ENCODE peak calls at places on chromosomes 6 and 20, in nine cellular contexts. X, H, A, S, O, V, Q, J and N are unnamed samples.

GRCh38 chr6:35385457-35386202 is 43.3 kb downstream of the PPARD start:
- DNase-seq in X (no peak), H (peak), A (no peak), S (no peak), O (no peak), V (peak), Q (peak), J (no peak), N (no peak)

GRCh38 chr6:40474937-40475336 is 112.2 kb downstream of the LRFN2 start:
- DNase-seq in X (no peak), H (no peak), A (no peak), S (no peak), O (no peak), V (no peak), Q (no peak), J (no peak), N (no peak)

GRCh38 chr6:70398783-70399730 is 14.3 kb upstream of the FAM135A start:
- DNase-seq in X (no peak), H (peak), A (no peak), S (peak), O (peak), V (no peak), Q (peak), J (peak), N (no peak)

GRCh38 chr6:105753184-105754097 is 332.7 kb upstream of the PRDM1 start:
- DNase-seq in X (no peak), H (peak), A (no peak), S (no peak), O (no peak), V (no peak), Q (peak), J (no peak), N (no peak)

GRCh38 chr20:47654370-47654769 is 130.9 kb downstream of the SULF2 start:
- DNase-seq in X (no peak), H (no peak), A (no peak), S (no peak), O (no peak), V (no peak), Q (no peak), J (no peak), N (no peak)

GRCh38 chr6:142316791-142317368 is 15.1 kb downstream of the ADGRG6 start:
- DNase-seq in X (no peak), H (no peak), A (no peak), S (no peak), O (no peak), V (no peak), Q (no peak), J (no peak), N (no peak)

GRCh38 chr20:14193885-14194284 is 143.5 kb downstream of the FLRT3 start:
- DNase-seq in X (no peak), H (no peak), A (no peak), S (no peak), O (no peak), V (no peak), Q (no peak), J (no peak), N (no peak)

GRCh38 chr6:53483423-53484353 is 61.2 kb downstream of the GCLC start:
- DNase-seq in X (peak), H (peak), A (no peak), S (no peak), O (no peak), V (no peak), Q (no peak), J (peak), N (peak)

GRCh38 chr6:121849477-121849876 is 414.0 kb downstream of the GJA1 start:
- DNase-seq in X (no peak), H (peak), A (peak), S (no peak), O (peak), V (peak), Q (peak), J (peak), N (peak)

GRCh38 chr6:89434954-89435353 is 2.0 kb downstream of the ANKRD6 start:
- DNase-seq in X (no peak), H (no peak), A (no peak), S (no peak), O (no peak), V (no peak), Q (no peak), J (no peak), N (no peak)

GRCh38 chr6:56959094-56959493 is 4.2 kb downstream of the BEND6 start:
- DNase-seq in X (no peak), H (no peak), A (no peak), S (no peak), O (no peak), V (no peak), Q (no peak), J (no peak), N (no peak)

GRCh38 chr20:44620030-44620429 is 31.5 kb downstream of the ADA start:
- DNase-seq in X (no peak), H (no peak), A (no peak), S (no peak), O (no peak), V (no peak), Q (no peak), J (no peak), N (no peak)

GRCh38 chr6:55069132-55069781 is 105.1 kb upstream of the HCRTR2 start:
- DNase-seq in X (no peak), H (peak), A (no peak), S (no peak), O (peak), V (no peak), Q (peak), J (peak), N (peak)

GRCh38 chr6:21384211-21384610 is 209.3 kb upstream of the SOX4 start:
- DNase-seq in X (no peak), H (no peak), A (no peak), S (no peak), O (no peak), V (no peak), Q (no peak), J (no peak), N (no peak)

GRCh38 chr6:2624177-2624576 is 126.5 kb downstream of the MYLK4 start:
- DNase-seq in X (no peak), H (no peak), A (no peak), S (no peak), O (no peak), V (no peak), Q (no peak), J (no peak), N (no peak)

GRCh38 chr6:131073577-131073976 is 10.5 kb upstream of the EPB41L2 start:
- DNase-seq in X (no peak), H (no peak), A (no peak), S (no peak), O (no peak), V (no peak), Q (no peak), J (no peak), N (peak)

GRCh38 chr6:161439093-161439492 is 165.2 kb upstream of the AGPAT4 start:
- DNase-seq in X (no peak), H (no peak), A (no peak), S (no peak), O (no peak), V (peak), Q (peak), J (peak), N (peak)

GRCh38 chr6:13413906-13414555 is 73.4 kb downstream of the GFOD1 start:
- DNase-seq in X (peak), H (no peak), A (no peak), S (no peak), O (no peak), V (no peak), Q (no peak), J (no peak), N (no peak)

GRCh38 chr20:33635341-33635740 is 26.8 kb upstream of the C20orf144 start:
- DNase-seq in X (no peak), H (no peak), A (no peak), S (no peak), O (no peak), V (no peak), Q (no peak), J (no peak), N (no peak)

GRCh38 chr6:80214436-80215022 is 108.1 kb downstream of the BCKDHB start:
- DNase-seq in X (no peak), H (peak), A (no peak), S (no peak), O (peak), V (peak), Q (peak), J (peak), N (peak)

GRCh38 chr6:142420822-142421221 is 119.0 kb downstream of the ADGRG6 start:
- DNase-seq in X (no peak), H (no peak), A (no peak), S (no peak), O (no peak), V (no peak), Q (peak), J (no peak), N (no peak)

GRCh38 chr6:11815231-11815630 is 36.6 kb upstream of the ADTRP start:
- DNase-seq in X (no peak), H (no peak), A (no peak), S (no peak), O (peak), V (no peak), Q (peak), J (no peak), N (no peak)

GRCh38 chr20:62661647-62662046 is 19.3 kb downstream of the SLCO4A1 start:
- DNase-seq in X (no peak), H (no peak), A (no peak), S (no peak), O (no peak), V (peak), Q (no peak), J (no peak), N (no peak)

DNA sequence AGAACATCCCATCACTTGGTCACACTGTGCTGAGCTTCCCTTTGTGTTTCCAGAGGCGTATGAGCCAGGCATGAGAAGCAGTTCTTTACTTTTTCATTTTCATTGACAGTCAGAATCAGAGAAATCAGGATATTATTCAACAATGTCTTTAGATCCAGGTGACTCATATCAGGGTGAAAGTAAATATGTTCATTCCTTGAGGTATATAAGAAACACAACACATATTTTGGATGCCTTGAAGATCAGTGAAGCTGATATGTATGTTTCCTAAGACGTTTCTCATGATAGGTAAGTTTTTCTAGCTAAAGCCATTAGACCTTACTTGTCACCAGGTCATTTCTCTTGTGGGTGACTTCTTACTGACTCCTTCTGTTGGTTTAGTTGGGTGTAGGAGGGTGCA is 505.6 kb downstream of the CDH26 start:
- DNase-seq in X (no peak), H (no peak), A (no peak), S (no peak), O (peak), V (no peak), Q (no peak), J (no peak), N (no peak)
- TF ChIP-seq CTCF in X (no peak), H (no peak), A (no peak), S (no peak), O (no peak), V (no peak), Q (no peak), J (no peak), N (no peak)

DNA sequence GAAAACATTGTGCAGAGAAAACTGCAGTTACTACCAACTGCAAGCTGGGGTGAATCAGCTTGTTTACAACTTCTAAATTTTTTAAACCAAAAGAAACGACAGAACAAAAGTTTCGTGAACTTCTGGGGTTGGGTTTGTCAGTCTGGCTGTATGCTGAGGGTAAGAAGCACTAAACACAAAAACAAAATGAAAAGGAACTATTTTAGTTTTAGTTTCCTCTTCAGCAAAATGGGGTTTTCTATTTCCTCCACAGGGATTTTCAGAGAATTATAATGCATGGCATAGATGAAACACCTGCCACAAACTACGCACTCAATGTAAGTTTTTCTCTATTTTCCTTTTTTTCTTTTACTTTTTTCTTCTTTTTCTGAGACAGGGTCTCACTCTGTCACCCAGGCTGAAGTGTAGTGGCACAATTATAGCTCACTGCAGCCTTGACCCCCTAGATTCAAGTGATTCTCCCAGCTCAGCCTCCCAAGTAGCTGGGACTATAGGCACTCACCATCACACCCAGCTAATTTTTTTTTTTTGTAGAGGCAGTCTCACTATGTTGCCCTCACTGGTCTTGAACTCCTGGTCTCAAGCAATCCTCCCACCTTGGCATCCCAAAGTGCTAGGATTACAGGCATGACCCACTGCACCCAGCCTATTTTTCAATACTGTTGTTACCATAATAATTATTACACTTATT is 40.6 kb downstream of the CGA start:
- DNase-seq in X (no peak), H (no peak), A (no peak), S (no peak), O (no peak), V (no peak), Q (no peak), J (no peak), N (no peak)
- TF ChIP-seq CTCF in X (no peak), H (no peak), A (no peak), S (no peak), O (no peak), V (no peak), Q (no peak), J (no peak), N (no peak)

GRCh38 chr6:30447237-30447636 is 42.1 kb upstream of the HLA-E start:
- DNase-seq in X (no peak), H (no peak), A (no peak), S (no peak), O (no peak), V (no peak), Q (peak), J (peak), N (no peak)
- TF ChIP-seq CTCF in X (no peak), H (no peak), A (no peak), S (no peak), O (peak), V (no peak), Q (peak), J (peak), N (no peak)

GRCh38 chr6:106997392-106998257 is 23.1 kb upstream of the CD24 start:
- DNase-seq in X (no peak), H (peak), A (peak), S (peak), O (peak), V (no peak), Q (peak), J (peak), N (peak)
- TF ChIP-seq CTCF in X (peak), H (peak), A (peak), S (peak), O (peak), V (no peak), Q (peak), J (peak), N (peak)